ENCODE peak calls at places on chromosomes 16 and 17, in ten cellular contexts. J is small intestine, C is A549, X is AG04450, B is heart right ventricle, G is neural progenitor cell, T is mammary epithelial cell, N is body of pancreas, K is mucosa of descending colon, Y is BE2C. W is an unnamed sample.

GRCh38 chr16:24988593-24989338 is 26.4 kb downstream of the ARHGAP17 start:
- DNase-seq in T (peak; percentile 82), G (no peak), N (peak; percentile 40), C (peak; percentile 49), K (peak; percentile 84), X (no peak), Y (peak; percentile 48), B (no peak), J (peak; percentile 95), W (no peak)

GRCh38 chr17:73586921-73587680 is 57.1 kb downstream of the SDK2 start:
- DNase-seq in J (peak; percentile 38), N (no peak), C (peak; percentile 21), T (no peak), X (no peak), B (peak; percentile 51), K (no peak), G (no peak), Y (peak; percentile 90), W (no peak)

GRCh38 chr17:81097943-81098308 is 63.0 kb downstream of the BAIAP2 start:
- DNase-seq in G (no peak), T (peak; percentile 61), X (no peak), C (peak; percentile 50), Y (no peak), B (no peak), J (no peak), N (no peak), K (no peak), W (no peak)

GRCh38 chr16:27639588-27640276 is 89.8 kb downstream of the KATNIP start:
- DNase-seq in N (no peak), G (peak; percentile 67), J (peak; percentile 38), X (peak; percentile 18), K (no peak), B (no peak), C (peak; percentile 53), T (peak; percentile 41), Y (peak; percentile 59), W (no peak)

GRCh38 chr17:31067699-31068184 is 27.0 kb upstream of the NF1 start:
- DNase-seq in J (peak; percentile 93), Y (no peak), G (no peak), C (peak; percentile 68), X (peak; percentile 29), N (no peak), B (no peak), T (peak; percentile 73), K (no peak), W (no peak)

GRCh38 chr16:85386467-85387170 is 226.5 kb upstream of the GSE1 start:
- DNase-seq in X (no peak), T (no peak), N (no peak), C (no peak), G (no peak), Y (peak; percentile 5), J (no peak), K (peak; percentile 26), B (peak; percentile 4), W (peak; percentile 5)

GRCh38 chr17:50948711-50949110 is 82.6 kb upstream of the TOB1 start:
- DNase-seq in K (no peak), Y (no peak), X (no peak), C (no peak), T (no peak), G (no peak), N (peak; percentile 18), B (no peak), J (no peak), W (no peak)

GRCh38 chr16:79613009-79613408 is 12.5 kb upstream of the MAF start:
- DNase-seq in K (no peak), T (peak; percentile 65), X (no peak), G (no peak), J (no peak), C (no peak), Y (no peak), B (no peak), N (no peak), W (no peak)

GRCh38 chr17:67054608-67055007 is 10.3 kb downstream of the CACNG1 start:
- DNase-seq in K (no peak), N (no peak), C (no peak), G (no peak), T (no peak), Y (no peak), X (no peak), B (no peak), J (no peak), W (no peak)

DNA sequence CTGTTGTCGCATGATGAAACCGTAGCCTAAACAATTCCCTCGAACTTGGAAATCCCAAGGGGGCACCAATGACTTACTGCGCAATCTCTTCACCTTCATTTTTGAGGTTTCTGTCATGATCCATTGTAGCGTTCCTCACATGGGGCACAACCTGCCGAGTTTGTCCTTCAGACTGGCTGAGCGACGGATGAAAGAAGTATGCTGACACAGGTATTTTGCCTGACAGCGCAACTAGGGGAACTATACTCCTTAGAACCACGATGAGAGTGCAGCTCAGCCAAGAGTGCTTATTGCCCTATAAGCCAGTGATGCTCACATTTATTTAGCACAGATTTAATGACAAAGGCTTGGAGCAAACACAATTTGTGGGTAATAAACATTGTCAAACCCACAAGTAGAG is 106.3 kb upstream of the ZNF267 start:
- DNase-seq in B (no peak), C (no peak), Y (no peak), T (no peak), K (no peak), G (no peak), N (no peak), X (no peak), J (no peak), W (no peak)
- H3K9me3 ChIP-seq in B (peaks cover 8% of the 10 kb centered on the region), C (peaks cover 68% of the 10 kb centered on the region), Y (no peaks in the 10 kb centered on the region), T (peaks cover 42% of the 10 kb centered on the region), K (peaks cover 98% of the 10 kb centered on the region), G (peaks cover 27% of the 10 kb centered on the region), N (no peaks in the 10 kb centered on the region), X (peaks cover 55% of the 10 kb centered on the region), J (peaks cover 6% of the 10 kb centered on the region), W (peaks cover 32% of the 10 kb centered on the region)

GRCh38 chr17:22704674-22705073 is 1012.4 kb downstream of the KCNJ18 start:
- DNase-seq in Y (no peak), T (no peak), B (no peak), K (no peak), J (no peak), N (no peak), C (peak; percentile 40), G (no peak), X (no peak), W (no peak)
- H3K9me3 ChIP-seq in Y (no peaks in the 10 kb centered on the region), T (peaks cover 33% of the 10 kb centered on the region), B (no peaks in the 10 kb centered on the region), K (peaks cover 76% of the 10 kb centered on the region), J (peaks cover 7% of the 10 kb centered on the region), N (no peaks in the 10 kb centered on the region), C (no peaks in the 10 kb centered on the region), G (peaks cover 18% of the 10 kb centered on the region), X (peaks cover 37% of the 10 kb centered on the region), W (no peaks in the 10 kb centered on the region)

GRCh38 chr17:83150369-83151055 is 71.1 kb downstream of the METRNL start:
- DNase-seq in B (no peak), J (no peak), K (no peak), N (no peak), X (no peak), G (no peak), Y (no peak), T (no peak), C (no peak), W (no peak)
- H3K9me3 ChIP-seq in B (no peaks in the 10 kb centered on the region), J (no peaks in the 10 kb centered on the region), K (no peaks in the 10 kb centered on the region), N (no peaks in the 10 kb centered on the region), X (peaks cover 13% of the 10 kb centered on the region), G (no peaks in the 10 kb centered on the region), Y (no peaks in the 10 kb centered on the region), T (no peaks in the 10 kb centered on the region), C (no peaks in the 10 kb centered on the region), W (no peaks in the 10 kb centered on the region)

DNA sequence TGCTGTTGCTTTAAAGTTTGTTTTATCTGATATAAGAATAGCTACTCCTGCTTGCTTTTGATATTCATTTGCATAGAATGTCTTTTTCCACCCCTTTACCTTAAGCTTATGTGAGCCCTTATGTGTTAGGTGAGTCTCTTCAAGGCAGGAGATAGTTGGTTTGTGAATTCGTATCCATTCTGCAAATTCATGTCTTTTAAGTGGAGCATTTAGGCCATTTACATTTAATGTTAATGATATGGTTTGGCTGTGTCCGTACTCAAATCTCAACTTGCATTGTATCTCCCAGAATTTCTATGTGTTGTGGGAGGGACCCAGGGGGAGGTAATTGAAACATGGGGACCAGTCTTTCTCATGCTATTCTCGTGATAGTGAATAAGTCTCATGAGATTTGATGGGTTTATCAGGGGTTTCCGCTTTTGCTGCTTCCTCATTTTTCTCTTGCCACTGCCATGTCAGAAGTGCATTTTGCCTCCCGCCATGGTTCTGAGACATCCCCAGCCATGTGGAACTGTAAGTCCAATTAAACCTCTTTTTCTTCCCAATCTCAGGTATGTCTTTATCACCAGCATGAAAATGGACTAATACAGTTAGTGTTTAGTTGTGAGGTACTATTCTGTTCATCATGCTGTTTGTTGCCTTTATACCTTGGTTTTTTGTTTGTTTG is 27.2 kb downstream of the ATF7IP2 start:
- DNase-seq in T (no peak), K (no peak), X (no peak), G (no peak), C (no peak), Y (no peak), J (no peak), B (no peak), N (no peak), W (no peak)
- H3K9me3 ChIP-seq in T (peaks cover 14% of the 10 kb centered on the region), K (peaks cover 91% of the 10 kb centered on the region), X (peaks cover 12% of the 10 kb centered on the region), G (peaks cover 25% of the 10 kb centered on the region), C (peaks cover 44% of the 10 kb centered on the region), Y (no peaks in the 10 kb centered on the region), J (peaks cover 2% of the 10 kb centered on the region), B (no peaks in the 10 kb centered on the region), N (no peaks in the 10 kb centered on the region), W (peaks cover 21% of the 10 kb centered on the region)

GRCh38 chr17:27180322-27180721 is 113.6 kb upstream of the WSB1 start:
- DNase-seq in K (no peak), X (no peak), N (no peak), G (no peak), J (no peak), Y (no peak), T (no peak), B (no peak), C (no peak), W (no peak)
- H3K9me3 ChIP-seq in K (peaks cover 2% of the 10 kb centered on the region), X (no peaks in the 10 kb centered on the region), N (no peaks in the 10 kb centered on the region), G (peaks cover 55% of the 10 kb centered on the region), J (no peaks in the 10 kb centered on the region), Y (no peaks in the 10 kb centered on the region), T (no peaks in the 10 kb centered on the region), B (no peaks in the 10 kb centered on the region), C (no peaks in the 10 kb centered on the region), W (peaks cover 3% of the 10 kb centered on the region)

GRCh38 chr17:4891405-4892062 is 7.8 kb upstream of the C17orf107 start:
- DNase-seq in T (no peak), C (no peak), K (peak; percentile 53), J (no peak), N (no peak), X (no peak), Y (no peak), B (no peak), G (no peak), W (no peak)
- H3K9me3 ChIP-seq in T (no peaks in the 10 kb centered on the region), C (no peaks in the 10 kb centered on the region), K (no peaks in the 10 kb centered on the region), J (no peaks in the 10 kb centered on the region), N (no peaks in the 10 kb centered on the region), X (no peaks in the 10 kb centered on the region), Y (no peaks in the 10 kb centered on the region), B (no peaks in the 10 kb centered on the region), G (no peaks in the 10 kb centered on the region), W (no peaks in the 10 kb centered on the region)

DNA sequence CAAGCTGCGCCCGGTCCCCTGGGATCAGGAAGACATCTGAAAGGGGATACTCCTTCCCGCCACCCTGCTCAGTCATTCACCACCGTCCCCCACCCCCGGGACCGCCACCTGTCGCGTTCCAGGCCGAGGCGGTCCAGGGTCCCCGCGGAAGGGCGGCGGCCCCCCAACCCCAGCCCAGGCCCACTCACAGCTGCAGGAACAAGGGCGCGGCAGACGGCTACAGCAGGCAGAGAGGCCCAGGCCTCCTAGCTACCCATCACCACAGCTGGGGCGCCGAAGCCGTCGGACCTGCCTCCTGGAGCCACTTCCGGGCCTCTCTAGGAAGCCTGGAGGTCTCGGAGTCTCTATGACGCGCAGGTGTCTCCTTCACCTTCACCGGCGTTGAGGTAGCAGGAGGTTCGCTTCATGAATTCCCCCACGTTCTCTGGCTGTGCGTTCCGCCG is at the start of gene SDR42E1:
- DNase-seq in T (peak; percentile 76), G (no peak), K (peak; percentile 81), B (no peak), Y (no peak), C (peak; percentile 70), N (peak; percentile 82), J (peak; percentile 88), X (no peak), W (peak; percentile 39)
- H3K9me3 ChIP-seq in T (peaks cover 3% of the 10 kb centered on the region), G (peaks cover 6% of the 10 kb centered on the region), K (peaks cover 8% of the 10 kb centered on the region), B (no peaks in the 10 kb centered on the region), Y (no peaks in the 10 kb centered on the region), C (peaks cover 34% of the 10 kb centered on the region), N (no peaks in the 10 kb centered on the region), J (no peaks in the 10 kb centered on the region), X (peaks cover 13% of the 10 kb centered on the region), W (no peaks in the 10 kb centered on the region)

W was measured in T-helper 17 cell.